ENCODE peak calls at places on chromosomes 12 and 14, in four cellular contexts. Z is uterus; X is CD4-positive, alpha-beta memory T cell; A is dorsolateral prefrontal cortex. N is an unnamed sample.

GRCh38 chr14:45664668-45665356 is 411.8 kb upstream of the MIS18BP1 start:
- DNase-seq in Z (no peak), X (no peak), A (no peak), N (no peak)

GRCh38 chr12:17640615-17641014 is 449.4 kb downstream of the RERGL start:
- DNase-seq in Z (no peak), X (no peak), A (no peak), N (no peak)

GRCh38 chr12:49916129-49916919 is 12.6 kb upstream of the FAIM2 start:
- DNase-seq in Z (no peak), X (no peak), A (peak), N (no peak)

GRCh38 chr12:93048646-93049045 is 119.6 kb upstream of the EEA1 start:
- DNase-seq in Z (no peak), X (no peak), A (no peak), N (no peak)

GRCh38 chr12:87930033-87930432 is 99.2 kb downstream of the C12orf50 start:
- DNase-seq in Z (no peak), X (no peak), A (no peak), N (no peak)

GRCh38 chr12:120055231-120055630 is 61.3 kb downstream of the RAB35 start:
- DNase-seq in Z (no peak), X (no peak), A (no peak), N (no peak)

GRCh38 chr12:30792648-30793499 is 38.1 kb upstream of the CAPRIN2 start:
- DNase-seq in Z (no peak), X (no peak), A (no peak), N (no peak)

GRCh38 chr14:87896393-87897380 is 96.3 kb downstream of the GALC start:
- DNase-seq in Z (no peak), X (no peak), A (no peak), N (no peak)

GRCh38 chr12:128966411-128966810 is 113.1 kb downstream of the GLT1D1 start:
- DNase-seq in Z (no peak), X (no peak), A (no peak), N (no peak)

GRCh38 chr12:45232146-45232731 is 16.3 kb downstream of the ANO6 start:
- DNase-seq in Z (no peak), X (no peak), A (no peak), N (no peak)

GRCh38 chr14:69010632-69011031 is 31.5 kb upstream of the ACTN1 start:
- DNase-seq in Z (no peak), X (no peak), A (no peak), N (no peak)

DNA sequence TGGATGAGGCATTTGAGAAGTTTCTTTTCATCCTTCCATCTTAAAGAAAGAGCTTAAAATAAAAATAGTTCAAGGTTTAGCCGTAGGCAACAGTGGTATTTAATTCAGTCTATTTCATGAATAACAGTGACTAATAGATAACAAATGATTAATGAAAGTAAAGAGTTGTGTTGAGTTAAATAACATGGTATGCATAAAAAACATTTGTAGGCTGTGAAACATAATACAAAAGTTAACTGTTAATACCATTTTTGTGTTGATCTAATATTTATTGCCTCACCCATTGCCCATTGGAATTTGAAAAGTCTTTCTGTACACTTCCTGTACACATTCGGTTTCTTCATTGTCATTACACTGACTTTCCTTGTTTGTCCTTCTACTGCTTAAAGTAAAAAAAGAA is 108.6 kb upstream of the PDE3A start:
- DNase-seq in Z (no peak), X (no peak), A (no peak), N (no peak)
- H3K27ac ChIP-seq in Z (no peak), X (no peak), A (no peak), N (no peak)

GRCh38 chr12:77940566-77940965 is 109.9 kb downstream of the NAV3 start:
- DNase-seq in Z (no peak), X (no peak), A (no peak), N (no peak)
- H3K27ac ChIP-seq in Z (peak), X (no peak), A (no peak), N (no peak)

GRCh38 chr14:49250109-49250508 is 336.1 kb downstream of the RPS29 start:
- DNase-seq in Z (no peak), X (no peak), A (no peak), N (no peak)
- H3K27ac ChIP-seq in Z (no peak), X (no peak), A (no peak), N (no peak)

GRCh38 chr14:101512396-101512695 is 48.9 kb upstream of the DIO3 start:
- DNase-seq in Z (no peak), X (no peak), A (no peak), N (no peak)

GRCh38 chr14:101511199-101511598 is 50.1 kb upstream of the DIO3 start:
- DNase-seq in Z (no peak), X (no peak), A (no peak), N (no peak)

GRCh38 chr14:101511620-101512395 is 49.5 kb upstream of the DIO3 start:
- DNase-seq in Z (no peak), X (no peak), A (no peak), N (no peak)

GRCh38 chr14:101516401-101516800 is 44.9 kb upstream of the DIO3 start:
- DNase-seq in Z (no peak), X (no peak), A (no peak), N (no peak)

GRCh38 chr14:101514136-101514535 is 47.2 kb upstream of the DIO3 start:
- DNase-seq in Z (no peak), X (no peak), A (no peak), N (no peak)
- H3K27ac ChIP-seq in Z (no peak), X (no peak), A (no peak), N (no peak)

GRCh38 chr14:36834293-36834692 is 172.6 kb downstream of the PAX9 start:
- DNase-seq in Z (no peak), X (no peak), A (no peak), N (no peak)
- H3K27ac ChIP-seq in Z (no peak), X (no peak), A (no peak), N (no peak)

GRCh38 chr12:47820631-47821345 is 1.1 kb upstream of the HDAC7 start:
- DNase-seq in Z (peak), X (no peak), A (no peak), N (no peak)

GRCh38 chr12:47823422-47824086 is 3.9 kb upstream of the HDAC7 start:
- DNase-seq in Z (no peak), X (no peak), A (no peak), N (no peak)

GRCh38 chr12:47822863-47823262 is 3.2 kb upstream of the HDAC7 start:
- DNase-seq in Z (no peak), X (no peak), A (no peak), N (no peak)

GRCh38 chr12:47821346-47821706 is 1.6 kb upstream of the HDAC7 start:
- DNase-seq in Z (no peak), X (no peak), A (no peak), N (no peak)

DNA sequence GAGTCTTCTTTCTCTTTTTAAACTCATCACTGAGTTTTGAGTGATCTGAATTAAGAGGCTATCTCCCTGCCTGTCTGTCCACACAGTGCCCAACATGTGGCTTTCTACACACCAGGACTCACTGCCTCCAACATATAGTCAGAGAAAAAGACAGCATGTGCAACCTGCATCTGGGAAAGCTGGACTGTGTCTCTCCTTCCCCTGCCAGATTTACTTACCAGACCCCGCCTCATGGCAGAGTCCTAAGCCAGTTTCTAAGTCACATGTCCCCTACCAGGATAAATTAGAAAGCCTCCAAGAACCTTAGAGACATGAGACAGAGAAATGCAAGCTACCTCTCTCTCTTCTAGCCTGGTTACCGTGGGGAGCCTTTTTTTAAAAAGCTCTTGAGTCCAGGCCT is 2.7 kb upstream of the HDAC7 start:
- DNase-seq in Z (no peak), X (no peak), A (no peak), N (no peak)
- H3K27ac ChIP-seq in Z (peak), X (no peak), A (no peak), N (no peak)

N was measured in substantia nigra.